ENCODE peak calls at places on chromosomes 16 and 17, in four cellular contexts. K, A, H and J are unnamed samples.

GRCh38 chr16:68768170-68768569 is 31.1 kb downstream of the CDH1 start:
- DNase-seq in K (no peak), A (no peak), H (no peak), J (no peak)

GRCh38 chr17:77882481-77883212 is 75.9 kb upstream of the TNRC6C start:
- DNase-seq in A (no peak), K (peak; percentile 60), H (no peak), J (no peak)

GRCh38 chr17:19978206-19978802 is 676 bp upstream of the AKAP10 start:
- DNase-seq in K (peak; percentile 13), H (no peak), A (no peak), J (no peak)

GRCh38 chr17:43820759-43821158 is 12.2 kb downstream of the MPP3 start:
- DNase-seq in K (no peak), H (no peak), A (no peak), J (no peak)

GRCh38 chr17:42247734-42248133 is 28.5 kb downstream of the STAT5B start:
- DNase-seq in K (no peak), A (no peak), H (no peak), J (no peak)

GRCh38 chr16:57735755-57736418 is at the start of gene KATNB1:
- DNase-seq in A (no peak), K (no peak), H (peak; percentile 52), J (no peak)

GRCh38 chr17:59830007-59830630 is 62.6 kb downstream of the TUBD1 start:
- DNase-seq in A (no peak), K (no peak), H (no peak), J (no peak)

GRCh38 chr16:57699481-57699880 is 4.9 kb downstream of the DRC7 start:
- DNase-seq in K (no peak), H (no peak), A (no peak), J (no peak)

GRCh38 chr17:59680314-59680713 is 26.9 kb downstream of the PTRH2 start:
- DNase-seq in K (no peak), H (no peak), A (no peak), J (no peak)

GRCh38 chr16:50593410-50594139 is 45.4 kb downstream of the NKD1 start:
- DNase-seq in K (no peak), A (peak; percentile 23), H (peak; percentile 21), J (no peak)

GRCh38 chr16:54897930-54898329 is 32.7 kb upstream of the IRX5 start:
- DNase-seq in A (no peak), H (no peak), K (no peak), J (no peak)

GRCh38 chr17:35907266-35907637 is 23.3 kb downstream of the RDM1 start:
- DNase-seq in A (no peak), H (no peak), K (no peak), J (no peak)

GRCh38 chr16:31427441-31428276 is 501 bp downstream of the COX6A2 start:
- DNase-seq in A (no peak), K (no peak), H (peak; percentile 85), J (no peak)

GRCh38 chr17:58556833-58557250 is 42.4 kb upstream of the MTMR4 start:
- DNase-seq in A (no peak), K (no peak), H (no peak), J (no peak)

GRCh38 chr16:23485841-23486240 is 24.5 kb downstream of the GGA2 start:
- DNase-seq in K (no peak), A (no peak), H (no peak), J (no peak)

GRCh38 chr17:42679492-42680330 is 1.9 kb downstream of the CCR10 start:
- DNase-seq in A (no peak), K (no peak), H (peak; percentile 43), J (no peak)

GRCh38 chr17:56635640-56636039 is 42.1 kb downstream of the NOG start:
- DNase-seq in H (no peak), A (no peak), K (no peak), J (no peak)

GRCh38 chr16:84950906-84951305 is 60.4 kb downstream of the ZDHHC7 start:
- DNase-seq in K (no peak), A (no peak), H (peak; percentile 59), J (no peak)

GRCh38 chr17:62188713-62189112 is 123.6 kb upstream of the MED13 start:
- DNase-seq in H (no peak), K (no peak), A (no peak), J (no peak)

GRCh38 chr16:87198328-87198731 is 118.9 kb downstream of the C16orf95 start:
- DNase-seq in H (no peak), A (no peak), K (no peak), J (no peak)

GRCh38 chr17:17667947-17668346 is 13.3 kb upstream of the RAI1 start:
- DNase-seq in K (no peak), H (no peak), A (no peak), J (no peak)

GRCh38 chr16:85898521-85899442 is at the start of gene IRF8:
- DNase-seq in A (no peak), K (peak; percentile 59), H (no peak), J (no peak)

GRCh38 chr17:15249487-15249886 is 15.6 kb downstream of the PMP22 start:
- DNase-seq in H (no peak), K (no peak), A (no peak), J (no peak)
- TF ChIP-seq EGR1 in H (no peak), K (no peak), A (no peak), J (no peak)

GRCh38 chr17:80997471-80998387 is 6.1 kb downstream of the CHMP6 start:
- DNase-seq in A (no peak), H (no peak), K (no peak), J (no peak)
- TF ChIP-seq ATF3 in A (no peak), H (no peak), K (no peak), J (no peak)

GRCh38 chr17:1270210-1271019 is at the start of gene BHLHA9:
- DNase-seq in K (no peak), H (no peak), A (no peak), J (no peak)
- TF ChIP-seq EGR1 in K (no peak), H (no peak), A (no peak), J (no peak)

GRCh38 chr16:19104591-19104990 is 9.2 kb upstream of the ITPRIPL2 start:
- DNase-seq in K (no peak), H (no peak), A (no peak), J (no peak)

GRCh38 chr16:19105131-19105530 is 8.6 kb upstream of the ITPRIPL2 start:
- DNase-seq in K (no peak), A (no peak), H (no peak), J (no peak)

GRCh38 chr16:19106625-19107020 is 7.1 kb upstream of the ITPRIPL2 start:
- DNase-seq in H (no peak), A (no peak), K (no peak), J (no peak)

GRCh38 chr16:19108409-19109287 is 5.1 kb upstream of the ITPRIPL2 start:
- DNase-seq in K (no peak), H (no peak), A (no peak), J (no peak)

DNA sequence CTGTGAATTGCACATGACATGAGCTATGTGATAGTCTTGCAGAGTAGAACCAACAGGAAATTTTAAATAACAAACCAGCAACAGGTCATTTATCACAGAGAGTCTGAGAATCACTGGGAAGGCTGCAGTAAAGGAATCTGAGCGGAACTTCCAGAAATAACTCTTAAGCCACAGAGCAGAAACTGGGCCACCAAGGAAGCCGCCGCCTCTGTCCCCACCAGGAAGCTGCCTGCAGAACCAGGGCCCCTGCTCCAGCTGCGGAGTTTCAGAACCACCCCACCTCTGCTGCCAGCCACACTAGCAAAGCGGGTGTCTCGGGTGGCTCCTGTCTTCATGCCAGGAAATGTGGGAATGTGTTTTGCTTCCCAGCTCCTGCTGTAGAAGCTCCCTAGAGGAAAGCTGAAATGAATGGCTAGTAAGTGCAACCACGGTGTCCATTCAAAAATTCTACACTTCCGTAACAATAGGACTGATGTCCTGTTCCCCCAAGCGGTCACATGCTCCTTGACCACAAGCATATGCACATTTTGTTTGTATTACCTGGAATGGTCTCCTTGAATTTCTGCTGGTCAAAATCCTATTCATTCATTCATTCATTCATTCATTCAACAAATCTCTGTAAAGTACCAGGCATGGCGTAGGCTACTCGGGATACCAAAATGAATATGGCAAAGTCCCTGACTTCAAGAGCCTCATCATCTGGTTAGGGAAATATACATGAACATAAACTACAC is 7.7 kb upstream of the ITPRIPL2 start:
- DNase-seq in A (no peak), H (no peak), K (no peak), J (no peak)
- TF ChIP-seq ATF3 in A (no peak), H (no peak), K (no peak), J (no peak)

GRCh38 chr17:29584452-29585079 is 4.9 kb downstream of the GIT1 start:
- DNase-seq in K (no peak), A (no peak), H (no peak), J (no peak)
- TF ChIP-seq EGR1 in K (no peak), A (no peak), H (no peak), J (no peak)

GRCh38 chr17:28010406-28010805 is 32.1 kb upstream of the NLK start:
- DNase-seq in K (no peak), A (no peak), H (no peak), J (no peak)

GRCh38 chr17:28004344-28004743 is 38.1 kb upstream of the NLK start:
- DNase-seq in A (no peak), H (no peak), K (no peak), J (no peak)

DNA sequence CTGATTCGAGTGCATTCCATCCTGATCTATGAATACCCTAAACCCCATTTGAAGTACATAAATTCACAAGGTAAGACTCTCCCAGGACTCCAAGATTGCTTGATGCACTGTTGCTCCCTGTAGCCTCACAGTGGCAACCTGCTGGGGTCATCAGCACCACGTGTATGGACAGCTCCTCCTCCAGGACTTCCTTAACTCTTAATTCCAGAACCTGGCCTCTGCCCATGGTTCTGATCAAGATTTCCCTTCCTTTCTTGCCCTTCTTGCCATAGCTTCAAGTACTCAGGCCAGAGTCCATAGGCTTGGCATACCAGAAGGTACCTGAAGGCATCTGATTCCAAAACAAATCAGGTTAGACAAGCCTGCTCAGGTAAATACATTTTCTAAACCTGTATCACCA is 34.0 kb upstream of the NLK start:
- DNase-seq in K (no peak), A (peak; percentile 25), H (peak; percentile 66), J (peak; percentile 8)
- TF ChIP-seq ATF3 in K (no peak), A (no peak), H (no peak), J (no peak)

GRCh38 chr16:4290236-4290830 is 17.5 kb upstream of the TFAP4 start:
- DNase-seq in H (no peak), K (no peak), A (no peak), J (peak; percentile 88)

GRCh38 chr16:4291699-4292098 is 18.9 kb upstream of the TFAP4 start:
- DNase-seq in A (no peak), H (no peak), K (no peak), J (no peak)

GRCh38 chr16:4297480-4297879 is 18.4 kb upstream of the GLIS2 start:
- DNase-seq in A (no peak), K (no peak), H (no peak), J (no peak)

GRCh38 chr16:4293181-4293716 is 20.4 kb upstream of the TFAP4 start:
- DNase-seq in A (no peak), K (no peak), H (no peak), J (no peak)

DNA sequence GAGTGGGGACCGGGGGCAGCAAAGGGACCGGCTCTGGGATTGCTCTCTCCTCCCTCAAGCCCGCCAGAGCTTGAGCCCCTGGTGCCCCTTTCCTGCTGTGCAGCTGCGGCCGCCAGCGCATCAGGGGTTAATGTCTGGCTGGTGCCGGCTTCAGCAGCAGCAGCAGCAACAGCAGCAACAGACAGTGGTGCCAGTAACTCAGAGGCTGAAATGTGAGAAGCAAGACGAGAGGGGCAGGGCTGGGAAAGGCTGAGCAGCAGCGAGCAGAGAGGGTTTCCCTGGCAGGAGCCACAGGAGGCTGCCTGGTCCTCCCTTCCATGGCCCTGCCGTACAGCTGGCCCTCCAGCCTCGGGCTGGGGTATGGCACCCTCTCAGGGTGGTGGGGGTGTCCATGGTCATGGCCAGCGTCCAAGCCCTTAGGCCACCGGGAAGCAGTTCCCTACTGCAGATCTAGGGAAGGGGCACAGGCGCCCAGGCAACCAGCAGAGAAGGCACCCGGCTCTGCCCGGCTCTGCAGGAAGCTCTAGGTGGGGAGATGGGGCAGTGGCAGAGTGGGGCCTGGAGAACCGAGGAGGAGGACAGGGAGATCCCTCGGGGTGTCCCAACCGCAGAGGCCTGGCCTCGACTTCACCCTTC is 21.1 kb upstream of the TFAP4 start:
- DNase-seq in A (no peak), K (no peak), H (no peak), J (no peak)
- TF ChIP-seq EGR1 in A (no peak), K (no peak), H (no peak), J (no peak)